ENCODE peak calls at places on chromosomes 11 and 22, in six cellular contexts. G, I, U, V, X and Z are unnamed samples.

GRCh38 chr22:29041408-29041807 is 20.2 kb downstream of the C22orf31 start:
- DNase-seq in X (no peak), I (peak; percentile 65), G (peak; percentile 93), V (no peak), U (no peak), Z (peak; percentile 48)

GRCh38 chr22:46354176-46354992 is 18.9 kb downstream of the TRMU start:
- DNase-seq in G (no peak), X (no peak), V (no peak), U (no peak), I (no peak), Z (no peak)

GRCh38 chr22:29482726-29483125 is 2.7 kb downstream of the NEFH start:
- DNase-seq in U (no peak), X (no peak), G (no peak), V (no peak), I (no peak), Z (no peak)

GRCh38 chr11:71476031-71476430 is 23.0 kb downstream of the NADSYN1 start:
- DNase-seq in V (no peak), I (no peak), U (no peak), G (no peak), X (no peak), Z (no peak)

GRCh38 chr22:27113211-27114030 is 456.0 kb downstream of the MIAT start:
- DNase-seq in V (no peak), I (peak; percentile 66), U (peak; percentile 89), X (no peak), G (peak; percentile 99), Z (peak; percentile 84)

GRCh38 chr11:2769409-2769778 is 69.6 kb upstream of the KCNQ1OT1 start:
- DNase-seq in X (no peak), V (no peak), I (no peak), U (no peak), G (no peak), Z (no peak)

GRCh38 chr11:121571466-121571865 is 118.7 kb upstream of the SORL1-AS1 start:
- DNase-seq in X (no peak), I (peak; percentile 49), U (no peak), G (no peak), V (no peak), Z (no peak)

GRCh38 chr22:27032121-27032761 is 374.9 kb downstream of the MIAT start:
- DNase-seq in U (peak; percentile 79), X (no peak), G (peak; percentile 10), V (peak; percentile 49), I (no peak), Z (no peak)

GRCh38 chr11:7444582-7444981 is 40.7 kb upstream of the OLFML1 start:
- DNase-seq in I (no peak), U (no peak), X (no peak), V (no peak), G (no peak), Z (no peak)

GRCh38 chr11:75644370-75644769 is 24.5 kb downstream of the MAP6 start:
- DNase-seq in X (no peak), U (no peak), V (no peak), G (no peak), I (no peak), Z (no peak)

GRCh38 chr11:1548221-1549070 is 23.6 kb downstream of the DUSP8 start:
- DNase-seq in I (peak; percentile 96), G (peak; percentile 25), V (peak; percentile 90), X (no peak), U (peak; percentile 90), Z (peak; percentile 51)

GRCh38 chr11:57972013-57972367 is 51.7 kb upstream of the OR9Q1 start:
- DNase-seq in X (no peak), I (no peak), V (no peak), U (no peak), G (peak; percentile 3), Z (no peak)

GRCh38 chr11:84887055-84887629 is 740.0 kb downstream of the DLG2 start:
- DNase-seq in G (no peak), X (no peak), U (no peak), I (no peak), V (no peak), Z (no peak)

GRCh38 chr11:9850224-9850895 is 186.5 kb downstream of the SWAP70 start:
- DNase-seq in G (no peak), I (no peak), V (no peak), X (no peak), U (no peak), Z (no peak)

GRCh38 chr22:42287174-42287890 is 16.9 kb upstream of the TCF20 start:
- DNase-seq in I (no peak), U (no peak), G (no peak), X (no peak), V (no peak), Z (no peak)

GRCh38 chr22:45273452-45274075 is 11.2 kb upstream of the UPK3A start:
- DNase-seq in G (no peak), V (no peak), I (no peak), U (no peak), X (no peak), Z (no peak)

GRCh38 chr11:130772266-130773227 is 143.7 kb downstream of the SNX19 start:
- DNase-seq in X (no peak), U (peak; percentile 75), G (peak; percentile 98), V (no peak), I (no peak), Z (peak; percentile 90)

GRCh38 chr11:122737951-122738693 is 82.6 kb downstream of the UBASH3B start:
- DNase-seq in I (no peak), X (no peak), G (no peak), V (no peak), U (no peak), Z (no peak)

GRCh38 chr22:33476716-33477115 is 418.5 kb upstream of the SYN3 start:
- DNase-seq in V (no peak), X (no peak), G (peak; percentile 38), I (no peak), U (no peak), Z (no peak)

GRCh38 chr11:100785148-100785983 is 98.3 kb downstream of the ARHGAP42 start:
- DNase-seq in V (peak; percentile 91), X (no peak), G (no peak), U (no peak), I (no peak), Z (no peak)

GRCh38 chr11:33000181-33000580 is 15.5 kb upstream of the DEPDC7 start:
- DNase-seq in I (no peak), X (no peak), U (no peak), V (no peak), G (peak; percentile 87), Z (peak; percentile 82)

GRCh38 chr11:108474664-108475485 is 7.5 kb upstream of the C11orf65 start:
- DNase-seq in U (no peak), X (no peak), V (no peak), G (no peak), I (no peak), Z (no peak)

GRCh38 chr22:23177197-23177596 is 3.1 kb upstream of the BCR start:
- DNase-seq in V (no peak), X (no peak), G (no peak), U (no peak), I (no peak), Z (no peak)

GRCh38 chr11:1163911-1164735 is 6.4 kb downstream of the MUC5AC start:
- DNase-seq in I (no peak), U (peak; percentile 63), X (peak; percentile 13), G (no peak), V (no peak), Z (no peak)

GRCh38 chr11:57131080-57131790 is 50.5 kb upstream of the LRRC55 start:
- DNase-seq in G (no peak), V (peak; percentile 74), U (no peak), I (peak; percentile 49), X (no peak), Z (peak; percentile 16)

GRCh38 chr11:63673579-63673978 is 2.4 kb upstream of the ATL3 start:
- DNase-seq in G (peak; percentile 40), U (no peak), I (no peak), V (no peak), X (no peak), Z (peak; percentile 25)

GRCh38 chr11:64859542-64860414 is 15.3 kb upstream of the CDC42BPG start:
- DNase-seq in I (no peak), X (peak; percentile 89), G (no peak), V (no peak), U (no peak), Z (no peak)

GRCh38 chr22:44195189-44195871 is 14.6 kb downstream of the PARVG start:
- DNase-seq in U (no peak), G (no peak), V (no peak), I (no peak), X (no peak), Z (no peak)

GRCh38 chr22:33984741-33985287 is 64.5 kb upstream of the LARGE1 start:
- DNase-seq in X (no peak), U (no peak), G (no peak), I (no peak), V (no peak), Z (no peak)

GRCh38 chr11:126781942-126782341 is 218.6 kb downstream of the KIRREL3 start:
- DNase-seq in G (no peak), U (no peak), I (no peak), V (no peak), X (no peak), Z (no peak)

GRCh38 chr22:44341431-44342346 is 28.9 kb upstream of the SHISAL1 start:
- DNase-seq in X (no peak), V (peak; percentile 61), G (peak; percentile 53), U (no peak), I (no peak), Z (no peak)

GRCh38 chr11:119187123-119187892 is 2.0 kb downstream of the NHERF4 start:
- DNase-seq in V (no peak), G (no peak), X (no peak), U (no peak), I (no peak), Z (no peak)
- TF ChIP-seq CTCF in V (no peak), G (no peak), X (no peak), U (no peak), I (no peak), Z (no peak)

GRCh38 chr11:132318421-132319157 is 948.2 kb downstream of the NTM start:
- DNase-seq in U (no peak), I (no peak), G (peak; percentile 77), V (no peak), X (no peak), Z (peak; percentile 80)
- TF ChIP-seq CTCF in U (no peak), I (no peak), G (no peak), V (no peak), X (no peak), Z (peak; percentile 22)

GRCh38 chr11:90113541-90113940 is 20.9 kb upstream of the NAALAD2 start:
- DNase-seq in X (no peak), G (no peak), I (no peak), V (no peak), U (no peak), Z (no peak)
- TF ChIP-seq CTCF in X (peak; percentile 22), G (peak; percentile 18), I (no peak), V (peak; percentile 35), U (no peak), Z (peak; percentile 78)

DNA sequence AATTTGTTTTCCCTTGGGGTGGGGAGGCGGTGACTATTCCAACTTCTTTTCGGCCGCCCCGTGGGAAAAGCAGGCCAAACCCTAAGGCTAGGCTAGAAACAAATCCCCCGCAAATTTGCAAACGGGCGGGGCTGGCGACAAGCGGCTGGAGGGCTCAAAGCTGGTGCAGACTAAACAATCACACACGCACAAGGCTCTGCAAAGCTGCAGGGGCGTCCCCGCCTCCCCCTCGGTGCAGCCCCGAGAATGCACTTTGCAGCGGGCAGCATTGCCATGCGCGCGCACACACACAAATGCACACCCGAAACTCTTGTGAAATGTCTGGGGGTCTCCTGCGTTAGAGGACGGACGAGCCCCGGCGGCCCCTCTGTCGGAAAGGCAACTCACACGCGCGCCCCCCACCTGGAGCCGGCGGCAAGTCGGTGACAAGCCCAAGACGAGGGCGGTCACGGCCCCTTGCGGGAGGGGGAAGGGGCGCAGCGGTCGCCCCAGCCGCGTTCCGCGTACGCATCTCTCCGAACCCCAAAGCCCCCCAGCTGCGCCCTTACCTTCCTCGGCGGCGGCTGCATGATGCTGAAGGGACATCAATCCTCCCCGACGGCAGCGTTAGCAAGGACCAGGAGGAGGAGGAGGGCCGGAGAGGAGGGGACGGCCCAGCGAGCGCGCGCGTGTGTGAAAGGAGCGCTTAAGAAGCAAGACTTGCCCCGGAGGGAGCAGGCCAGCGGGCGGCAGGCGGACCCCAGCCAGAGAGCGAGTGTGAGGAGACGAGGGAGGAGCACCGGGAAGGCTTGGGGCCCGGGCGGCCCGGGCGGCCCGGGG is 600 bp downstream of the FCHSD2 start:
- DNase-seq in X (peak; percentile 69), I (peak; percentile 76), U (peak; percentile 89), V (peak; percentile 87), G (peak; percentile 60), Z (peak; percentile 75)
- TF ChIP-seq CTCF in X (no peak), I (no peak), U (no peak), V (no peak), G (no peak), Z (no peak)